ENCODE peak calls at places on chromosomes 3 and 15, in six cellular contexts. Y is tibial nerve, C is aorta, L is K562, M is cardiac muscle cell, O is neuronal stem cell. Z is an unnamed sample.
A peak's percentile ranks its signal among the peaks of the same experiment; 100 is the strongest.

GRCh38 chr3:111128884-111129283 is 57.3 kb downstream of the NECTIN3 start:
- DNase-seq in M (no peak), L (no peak), O (no peak), Y (no peak), C (no peak), Z (no peak)

GRCh38 chr3:60708191-60708975 is 542.9 kb downstream of the FHIT start:
- DNase-seq in L (no peak), O (no peak), M (no peak), Y (no peak), C (no peak), Z (no peak)

GRCh38 chr3:39168156-39168780 is 14.9 kb upstream of the CSRNP1 start:
- DNase-seq in L (no peak), M (no peak), Y (no peak), C (no peak), O (no peak), Z (no peak)

GRCh38 chr3:37856381-37856780 is 5.3 kb upstream of the CTDSPL start:
- DNase-seq in Y (no peak), M (no peak), O (no peak), L (no peak), C (peak; percentile 58), Z (no peak)

GRCh38 chr3:18732474-18732873 is 307.3 kb upstream of the SATB1 start:
- DNase-seq in C (no peak), M (no peak), O (no peak), L (no peak), Y (no peak), Z (no peak)

GRCh38 chr3:73556520-73557371 is 68.0 kb downstream of the PDZRN3 start:
- DNase-seq in L (no peak), O (no peak), M (peak; percentile 35), Y (no peak), C (no peak), Z (no peak)

GRCh38 chr3:43477600-43477999 is 144.2 kb downstream of the ANO10 start:
- DNase-seq in O (no peak), M (no peak), L (no peak), Y (no peak), C (no peak), Z (no peak)

GRCh38 chr15:91278956-91279355 is 178.9 kb downstream of the SV2B start:
- DNase-seq in L (no peak), C (no peak), M (no peak), Y (no peak), O (no peak), Z (no peak)

GRCh38 chr3:156448300-156448699 is 106.6 kb downstream of the SSR3 start:
- DNase-seq in Y (no peak), L (peak; percentile 51), C (no peak), M (peak; percentile 39), O (no peak), Z (peak; percentile 36)

GRCh38 chr15:52171386-52171785 is 19.8 kb downstream of the GNB5 start:
- DNase-seq in Y (no peak), O (no peak), L (no peak), M (no peak), C (no peak), Z (no peak)

DNA sequence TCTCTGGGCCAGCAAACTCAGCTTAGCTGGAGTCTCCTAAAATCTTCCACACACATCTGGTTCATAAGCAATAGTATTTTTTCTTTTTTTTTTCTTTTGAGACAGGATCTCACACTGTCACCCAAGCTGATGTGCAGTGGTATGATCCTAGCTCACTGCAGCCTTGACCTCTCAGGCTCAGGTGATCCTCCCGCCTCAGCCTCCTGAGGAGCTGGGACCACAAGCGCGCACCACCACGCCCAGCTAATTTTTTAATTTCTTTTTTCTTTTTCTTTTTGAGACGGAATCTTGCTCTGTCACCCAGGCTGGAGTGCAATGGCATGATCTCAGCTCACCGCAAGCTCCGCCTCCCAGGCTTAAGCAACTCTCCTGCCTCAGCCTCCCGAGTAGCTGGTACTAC is 34.3 kb downstream of the RNU5B-1 start:
- DNase-seq in M (no peak), O (no peak), C (no peak), L (no peak), Y (no peak), Z (no peak)
- H3K27ac ChIP-seq in M (no peak overlapping the region), O (no peak overlapping the region), C (no peak overlapping the region), L (no peak overlapping the region), Y (no peak overlapping the region), Z (no peak overlapping the region)

GRCh38 chr3:184361532-184361931 is at the start of the genes CLCN2 and POLR2H:
- DNase-seq in Y (no peak), O (peak; percentile 71), M (peak; percentile 92), L (peak; percentile 67), C (peak; percentile 68), Z (peak; percentile 65)

GRCh38 chr3:184362668-184363540 is 1.4 kb downstream of the POLR2H start:
- DNase-seq in Y (peak; percentile 87), M (peak; percentile 99), C (peak; percentile 97), L (peak; percentile 99), O (peak; percentile 96), Z (peak; percentile 98)

GRCh38 chr3:184360070-184360833 is 1.2 kb downstream of the CLCN2 start:
- DNase-seq in L (no peak), C (no peak), O (no peak), M (no peak), Y (no peak), Z (no peak)

GRCh38 chr3:184360834-184361531 is 422 bp downstream of the CLCN2 start:
- DNase-seq in O (no peak), L (no peak), C (no peak), M (no peak), Y (no peak), Z (no peak)

DNA sequence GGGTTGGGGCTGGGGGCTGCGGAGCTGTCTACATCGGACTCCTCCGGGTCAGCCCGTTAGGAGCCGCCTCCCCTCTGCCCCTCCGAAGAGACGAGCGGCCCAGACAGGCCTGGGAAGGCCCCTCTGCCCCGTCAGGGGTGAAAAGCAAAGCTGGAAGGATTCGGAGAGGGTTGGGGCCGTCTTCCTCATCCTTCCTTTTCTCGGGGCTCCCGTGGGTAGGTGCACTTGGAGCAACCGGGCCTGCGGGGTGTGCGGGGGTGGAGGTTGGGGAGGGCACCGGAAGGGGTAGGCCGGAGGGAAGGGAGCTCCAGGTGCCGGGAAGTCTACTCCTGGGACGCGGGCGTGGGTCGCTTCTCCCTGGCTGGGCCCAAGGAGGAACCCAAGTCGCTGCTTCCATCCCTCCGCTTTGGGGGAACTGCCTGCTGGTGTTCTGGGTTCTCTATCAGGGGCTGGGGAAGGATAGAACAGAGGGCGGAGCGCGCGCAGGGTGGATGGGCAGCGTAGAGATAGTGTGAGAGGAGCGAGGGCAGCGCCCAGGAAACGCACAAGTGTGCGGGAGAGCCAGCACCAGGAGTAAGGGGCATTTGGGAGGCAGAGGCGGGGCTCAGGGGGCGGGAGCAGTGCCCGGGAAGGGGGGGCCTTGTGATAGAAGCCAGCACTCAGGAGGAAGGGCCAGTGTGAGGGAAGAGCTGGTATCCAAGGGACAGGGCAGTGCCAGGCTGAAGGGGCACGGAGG is 590 bp downstream of the POLR2H start:
- DNase-seq in M (peak; percentile 69), C (peak; percentile 75), L (peak; percentile 64), O (no peak), Y (no peak), Z (no peak)
- H3K4me3 ChIP-seq in M (peak overlapping the region; percentile 69), C (peak overlapping the region; percentile 85), L (peak overlapping the region; percentile 71), O (peak overlapping the region; percentile 82), Y (peak overlapping the region; percentile 98), Z (peak overlapping the region; percentile 91)

DNA sequence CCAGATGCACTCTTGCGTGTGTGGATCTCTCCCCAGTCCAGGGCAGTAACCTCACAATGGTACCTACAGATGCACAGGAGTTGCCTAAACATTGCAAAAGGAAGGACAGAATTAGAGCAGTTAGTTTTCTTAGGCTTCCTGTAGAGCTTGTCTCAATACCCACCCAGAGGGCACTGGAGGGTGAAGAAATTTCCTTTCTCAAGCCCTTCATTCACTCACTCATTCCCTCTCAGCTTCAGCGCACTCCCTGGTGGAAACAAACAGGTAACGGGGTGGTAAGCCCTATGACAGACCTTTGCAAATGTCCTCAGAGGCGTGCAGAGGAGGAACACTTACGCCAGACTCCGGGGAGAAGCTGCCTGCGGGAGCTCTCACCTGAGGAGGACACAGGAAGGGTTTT is 267.4 kb upstream of the HES1 start:
- DNase-seq in L (no peak), C (no peak), Y (no peak), O (no peak), M (no peak), Z (no peak)
- H3K27me3 ChIP-seq in L (no peaks in the 10 kb centered on the region), C (no peaks in the 10 kb centered on the region), Y (peaks cover 5% of the 10 kb centered on the region), O (no peaks in the 10 kb centered on the region), M (peaks cover 14% of the 10 kb centered on the region), Z (no peaks in the 10 kb centered on the region)

DNA sequence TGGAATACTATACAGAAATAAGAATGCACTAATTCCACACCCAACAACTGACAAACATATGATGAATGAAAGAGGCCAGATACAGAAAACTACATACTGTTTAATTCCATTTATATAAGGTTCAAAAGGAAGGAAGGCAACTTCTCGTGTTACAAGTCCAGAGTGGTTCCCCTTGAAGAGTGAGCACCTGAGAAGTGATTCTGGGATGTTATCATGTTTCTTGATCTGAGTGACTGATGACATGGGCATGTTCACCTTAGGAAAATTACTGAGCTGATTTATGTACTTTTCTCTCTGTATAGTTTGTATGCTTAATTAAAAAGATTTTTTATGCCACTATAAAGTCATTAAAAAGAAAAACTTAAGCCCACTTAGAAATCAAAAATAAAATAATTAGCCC is 13.6 kb downstream of the CCDC12 start:
- DNase-seq in C (no peak), M (no peak), L (no peak), Y (no peak), O (no peak), Z (no peak)
- H3K27ac ChIP-seq in C (no peak overlapping the region), M (no peak overlapping the region), L (no peak overlapping the region), Y (no peak overlapping the region), O (no peak overlapping the region), Z (no peak overlapping the region)